ENCODE peak calls at places on chromosomes 6 and 20, in eight cellular contexts. E, B, C, L, U, P, T and F are unnamed samples.

GRCh38 chr20:5073154-5074049 is 46.4 kb downstream of the PCNA start:
- DNase-seq in E (peak), B (peak), C (peak), L (peak), U (peak), P (peak), T (peak), F (peak)

GRCh38 chr6:108661430-108661829 is 100.7 kb downstream of the FOXO3 start:
- DNase-seq in E (no peak), B (no peak), C (peak), L (peak), U (no peak), P (no peak), T (peak), F (no peak)

GRCh38 chr6:49087372-49087771 is 375.7 kb downstream of the MMUT start:
- DNase-seq in E (no peak), B (no peak), C (no peak), L (no peak), U (no peak), P (no peak), T (peak), F (no peak)

GRCh38 chr6:7131390-7131789 is 23.6 kb downstream of the RREB1 start:
- DNase-seq in E (no peak), B (no peak), C (no peak), L (no peak), U (no peak), P (no peak), T (no peak), F (no peak)

GRCh38 chr20:50298554-50299324 is 108.1 kb downstream of the CEBPB start:
- DNase-seq in E (no peak), B (no peak), C (no peak), L (no peak), U (peak), P (peak), T (no peak), F (no peak)

GRCh38 chr20:6730929-6731328 is 36.6 kb upstream of the BMP2 start:
- DNase-seq in E (no peak), B (no peak), C (no peak), L (no peak), U (no peak), P (no peak), T (no peak), F (no peak)

GRCh38 chr6:137497722-137498463 is 3.7 kb upstream of the OLIG3 start:
- DNase-seq in E (no peak), B (no peak), C (no peak), L (no peak), U (no peak), P (no peak), T (no peak), F (no peak)

GRCh38 chr20:56359212-56360132 is 698 bp downstream of the FAM210B start:
- DNase-seq in E (peak), B (peak), C (peak), L (peak), U (peak), P (peak), T (peak), F (no peak)

GRCh38 chr6:2589171-2589661 is 161.5 kb downstream of the MYLK4 start:
- DNase-seq in E (no peak), B (peak), C (no peak), L (no peak), U (no peak), P (no peak), T (no peak), F (no peak)

GRCh38 chr6:43454290-43455033 is 886 bp downstream of the DLK2 start:
- DNase-seq in E (peak), B (peak), C (peak), L (peak), U (peak), P (peak), T (peak), F (no peak)

GRCh38 chr6:16168121-16168520 is 39.2 kb downstream of the MYLIP start:
- DNase-seq in E (no peak), B (no peak), C (no peak), L (no peak), U (no peak), P (no peak), T (peak), F (no peak)

GRCh38 chr6:102619585-102619984 is 1226.1 kb downstream of the GRIK2 start:
- DNase-seq in E (no peak), B (no peak), C (peak), L (peak), U (no peak), P (no peak), T (peak), F (no peak)

GRCh38 chr20:1881240-1881835 is 13.9 kb upstream of the SIRPA start:
- DNase-seq in E (peak), B (no peak), C (no peak), L (no peak), U (no peak), P (no peak), T (no peak), F (no peak)

GRCh38 chr6:30720738-30721197 is 616 bp downstream of the TUBB start:
- DNase-seq in E (peak), B (peak), C (peak), L (peak), U (peak), P (peak), T (peak), F (no peak)

GRCh38 chr6:32609731-32610640 is 20.3 kb upstream of the HLA-DRB1 start:
- DNase-seq in E (peak), B (peak), C (peak), L (peak), U (no peak), P (peak), T (peak), F (peak)

GRCh38 chr6:29964904-29965872 is 22.9 kb downstream of the HLA-A start:
- DNase-seq in E (peak), B (peak), C (peak), L (peak), U (peak), P (peak), T (peak), F (no peak)

GRCh38 chr20:36881888-36882287 is 6.0 kb downstream of the TLDC2 start:
- DNase-seq in E (peak), B (no peak), C (no peak), L (no peak), U (no peak), P (no peak), T (no peak), F (no peak)

GRCh38 chr6:82365011-82365751 is 1.6 kb downstream of the TPBG start:
- DNase-seq in E (peak), B (peak), C (peak), L (peak), U (peak), P (peak), T (peak), F (no peak)
- H3K4me3 ChIP-seq in E (peak), B (peak), C (peak), L (peak), U (peak), P (peak), T (peak), F (peak)

GRCh38 chr6:103729658-103730057 is 1130.1 kb downstream of the HACE1 start:
- DNase-seq in E (no peak), B (no peak), C (no peak), L (no peak), U (no peak), P (no peak), T (no peak), F (no peak)
- TF ChIP-seq CTCF in E (no peak), B (no peak), C (no peak), L (no peak), U (no peak), P (no peak), T (no peak), F (no peak)

GRCh38 chr20:11917663-11918062 is at the start of gene BTBD3:
- DNase-seq in E (peak), B (peak), C (peak), L (peak), U (no peak), P (peak), T (peak), F (no peak)
- H3K4me3 ChIP-seq in E (peak), B (peak), C (peak), L (peak), U (peak), P (peak), T (peak), F (peak)

DNA sequence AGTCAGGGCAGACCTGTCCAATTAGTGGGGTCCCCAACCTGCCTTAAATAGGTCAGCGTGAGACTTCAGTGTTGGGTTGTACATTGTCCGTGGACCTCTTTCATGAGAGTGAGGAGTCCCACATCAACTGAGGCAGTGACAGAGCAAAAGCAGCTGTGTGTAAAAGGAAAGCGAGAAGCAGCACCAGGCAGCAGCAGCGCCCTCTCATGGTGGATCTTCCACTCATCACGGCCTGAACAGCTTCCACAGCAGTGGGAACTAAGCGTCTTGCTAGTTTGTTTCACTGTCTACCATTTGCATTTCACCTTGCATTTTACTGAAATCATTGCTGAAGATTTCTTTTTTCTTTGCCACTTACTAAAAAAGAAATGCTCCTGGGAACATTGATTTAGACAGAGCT is 333.8 kb downstream of the PKHD1 start:
- DNase-seq in E (peak), B (peak), C (no peak), L (no peak), U (no peak), P (no peak), T (no peak), F (no peak)
- TF ChIP-seq CTCF in E (no peak), B (no peak), C (no peak), L (no peak), U (no peak), P (peak), T (no peak), F (no peak)